ENCODE peak calls at places on chromosomes 12 and 14, in ten cellular contexts. G, M, V, X, W, Y, Z, A, L and E are unnamed samples.

GRCh38 chr14:51828017-51828797 is 32.2 kb upstream of the GNG2 start:
- DNase-seq in W (peak), M (peak), A (no peak), Z (no peak), X (no peak), G (peak), Y (no peak), L (peak), V (no peak), E (peak)

GRCh38 chr12:88570103-88570502 is 10.2 kb downstream of the KITLG start:
- DNase-seq in A (no peak), Z (peak), Y (no peak), W (no peak), X (no peak), L (peak), G (no peak), V (no peak), M (peak), E (no peak)

GRCh38 chr12:57523706-57524614 is 1.3 kb downstream of the MBD6 start:
- DNase-seq in G (no peak), M (peak), X (peak), L (peak), A (no peak), Z (no peak), V (no peak), Y (no peak), W (no peak), E (no peak)

GRCh38 chr14:63867926-63868921 is 15.4 kb downstream of the SYNE2 start:
- DNase-seq in V (no peak), A (no peak), Y (no peak), L (peak), W (no peak), Z (no peak), X (no peak), G (no peak), M (no peak), E (no peak)

GRCh38 chr12:46233418-46233817 is 35.4 kb downstream of the SLC38A1 start:
- DNase-seq in A (no peak), Z (no peak), X (no peak), V (no peak), L (peak), Y (no peak), G (no peak), M (no peak), W (no peak), E (no peak)

GRCh38 chr14:58864751-58865519 is 227.2 kb downstream of the DACT1 start:
- DNase-seq in Y (no peak), G (no peak), M (peak), Z (no peak), V (peak), A (no peak), W (no peak), X (no peak), L (peak), E (no peak)

GRCh38 chr12:94025730-94026129 is 122.6 kb upstream of the PLXNC1 start:
- DNase-seq in W (no peak), Y (no peak), V (no peak), Z (no peak), A (no peak), M (no peak), G (no peak), L (no peak), X (no peak), E (no peak)

GRCh38 chr12:49339464-49339861 is 2.5 kb upstream of the C1QL4 start:
- DNase-seq in A (no peak), Z (no peak), M (no peak), X (peak), G (no peak), L (peak), V (no peak), W (no peak), Y (no peak), E (no peak)

GRCh38 chr14:35335388-35336092 is 43.4 kb downstream of the PSMA6 start:
- DNase-seq in Z (no peak), M (peak), L (peak), X (no peak), G (no peak), W (no peak), Y (no peak), V (no peak), A (no peak), E (no peak)

GRCh38 chr12:110015132-110015531 is 15.9 kb downstream of the ANKRD13A start:
- DNase-seq in G (no peak), Y (no peak), Z (no peak), A (no peak), W (no peak), X (no peak), V (no peak), M (no peak), L (no peak), E (no peak)

GRCh38 chr12:71645268-71645667 is 18.4 kb downstream of the ZFC3H1 start:
- DNase-seq in M (no peak), V (no peak), G (no peak), Z (no peak), X (no peak), W (no peak), Y (no peak), L (no peak), A (no peak), E (no peak)

GRCh38 chr12:58750484-58750883 is 169.8 kb downstream of the LRIG3 start:
- DNase-seq in M (peak), W (no peak), Y (no peak), A (no peak), L (peak), X (no peak), V (peak), Z (peak), G (peak), E (no peak)

GRCh38 chr14:80202888-80203562 is 8.3 kb downstream of the DIO2 start:
- DNase-seq in Y (peak), Z (no peak), A (no peak), G (no peak), L (peak), V (no peak), X (no peak), M (peak), W (peak), E (peak)

GRCh38 chr12:125299840-125300239 is 234.6 kb downstream of the AACS start:
- DNase-seq in W (no peak), Y (no peak), M (no peak), A (no peak), L (no peak), V (no peak), G (no peak), Z (no peak), X (no peak), E (no peak)

GRCh38 chr12:51329742-51330141 is 5.8 kb upstream of the BIN2 start:
- DNase-seq in A (no peak), X (no peak), Y (no peak), V (no peak), Z (no peak), W (no peak), M (no peak), L (no peak), G (no peak), E (no peak)

GRCh38 chr14:89833120-89833521 is 121.4 kb downstream of the EFCAB11 start:
- DNase-seq in X (no peak), L (no peak), M (peak), G (no peak), W (no peak), Y (no peak), A (no peak), V (no peak), Z (no peak), E (no peak)

GRCh38 chr12:85278598-85279448 is 1.2 kb upstream of the ALX1 start:
- DNase-seq in G (no peak), Z (no peak), L (no peak), X (peak), W (no peak), Y (no peak), A (no peak), M (no peak), V (no peak), E (no peak)

GRCh38 chr14:90483551-90483950 is 86.7 kb downstream of the CALM1 start:
- DNase-seq in G (no peak), Z (no peak), V (no peak), L (peak), W (peak), Y (no peak), A (no peak), X (no peak), M (no peak), E (peak)